ENCODE peak calls at places on chromosomes 1 and 21, in six cellular contexts. J is astrocyte of the spinal cord, E is BE2C, W is epithelial cell of esophagus, I is upper lobe of right lung, U is fibroblast of mammary gland. O is an unnamed sample.

GRCh38 chr1:16128338-16128741 is 27.5 kb downstream of the EPHA2 start:
- DNase-seq in J (no peak), U (no peak), I (no peak), W (no peak), E (no peak), O (peak; percentile 85)

GRCh38 chr1:156676820-156677615 is at the start of gene NES:
- DNase-seq in I (no peak), W (no peak), J (peak; percentile 63), E (peak; percentile 74), U (peak; percentile 50), O (peak; percentile 91)

GRCh38 chr1:38860464-38860816 is 868 bp upstream of the RRAGC start:
- DNase-seq in I (no peak), E (no peak), J (peak; percentile 20), U (peak; percentile 11), W (peak; percentile 13), O (no peak)

GRCh38 chr1:92567211-92567868 is 80.6 kb upstream of the GFI1 start:
- DNase-seq in E (no peak), J (no peak), I (no peak), W (peak; percentile 88), U (peak; percentile 71), O (no peak)

GRCh38 chr1:176603696-176604095 is 140.7 kb downstream of the PAPPA2 start:
- DNase-seq in W (no peak), U (no peak), I (no peak), J (no peak), E (no peak), O (no peak)

GRCh38 chr1:36486436-36487335 is 4.0 kb upstream of the CSF3R start:
- DNase-seq in W (peak; percentile 49), J (no peak), I (peak; percentile 94), U (no peak), E (no peak), O (peak; percentile 91)

GRCh38 chr1:220876511-220877347 is 2.5 kb upstream of the HLX start:
- DNase-seq in W (no peak), U (no peak), I (peak; percentile 69), E (no peak), J (peak; percentile 55), O (peak; percentile 73)

GRCh38 chr1:233109121-233109520 is 158.7 kb downstream of the NTPCR start:
- DNase-seq in U (no peak), I (no peak), E (no peak), W (no peak), J (no peak), O (no peak)

GRCh38 chr1:67724928-67725560 is 40.0 kb downstream of the GADD45A start:
- DNase-seq in E (no peak), J (peak; percentile 95), U (peak; percentile 94), I (no peak), W (peak; percentile 80), O (no peak)

GRCh38 chr1:224182057-224182865 is 779 bp upstream of the DEGS1 start:
- DNase-seq in U (no peak), W (peak; percentile 51), J (no peak), E (no peak), I (no peak), O (no peak)

GRCh38 chr1:152398812-152399698 is 15.0 kb downstream of the CRNN start:
- DNase-seq in J (no peak), W (peak; percentile 76), I (no peak), E (no peak), U (peak; percentile 10), O (no peak)

GRCh38 chr21:43602277-43603229 is 56.7 kb downstream of the HSF2BP start:
- DNase-seq in I (no peak), E (no peak), W (no peak), U (no peak), J (no peak), O (no peak)

GRCh38 chr1:194175251-194175650 is 988.8 kb upstream of the B3GALT2 start:
- DNase-seq in E (no peak), W (no peak), I (no peak), J (no peak), U (no peak), O (no peak)

GRCh38 chr1:33361553-33362262 is 40.8 kb upstream of the A3GALT2 start:
- DNase-seq in W (no peak), I (no peak), E (no peak), U (no peak), J (no peak), O (no peak)

GRCh38 chr1:5755552-5756125 is 236.6 kb downstream of the NPHP4 start:
- DNase-seq in W (no peak), E (no peak), I (no peak), J (no peak), U (no peak), O (peak; percentile 41)

GRCh38 chr21:35048183-35048601 is 910 bp downstream of the RUNX1 start:
- DNase-seq in I (peak; percentile 74), U (no peak), W (peak; percentile 16), J (no peak), E (no peak), O (peak; percentile 82)

GRCh38 chr1:217402301-217402700 is 228.6 kb downstream of the GPATCH2 start:
- DNase-seq in W (no peak), J (no peak), U (peak; percentile 46), I (no peak), E (no peak), O (no peak)

GRCh38 chr1:116966791-116967190 is 34.8 kb upstream of the CD101 start:
- DNase-seq in I (no peak), W (no peak), J (no peak), U (peak; percentile 69), E (no peak), O (no peak)

GRCh38 chr1:21165076-21165475 is 11.6 kb downstream of the EIF4G3 start:
- DNase-seq in J (no peak), W (no peak), I (no peak), U (peak; percentile 39), E (no peak), O (no peak)

GRCh38 chr1:69847670-69848069 is 279.9 kb downstream of the LRRC7 start:
- DNase-seq in W (no peak), U (no peak), I (no peak), E (no peak), J (no peak), O (no peak)

GRCh38 chr1:1255078-1255477 is 8.6 kb upstream of the C1QTNF12 start:
- DNase-seq in E (no peak), U (no peak), J (no peak), W (no peak), I (no peak), O (peak; percentile 65)
- TF ChIP-seq CTCF in E (no peak), U (no peak), J (no peak), W (no peak), I (no peak), O (no peak)

GRCh38 chr1:113452921-113453770 is 62.8 kb downstream of the MAGI3 start:
- DNase-seq in W (peak; percentile 74), I (no peak), J (peak; percentile 54), U (peak; percentile 71), E (peak; percentile 40), O (no peak)

GRCh38 chr1:113451710-113452109 is 61.4 kb downstream of the MAGI3 start:
- DNase-seq in E (no peak), W (no peak), I (no peak), J (no peak), U (no peak), O (no peak)

GRCh38 chr1:113456967-113457366 is 66.7 kb downstream of the MAGI3 start:
- DNase-seq in I (no peak), J (peak; percentile 96), W (peak; percentile 95), U (peak; percentile 97), E (no peak), O (no peak)

GRCh38 chr1:113455374-113455773 is 65.1 kb downstream of the MAGI3 start:
- DNase-seq in J (no peak), E (no peak), I (no peak), U (no peak), W (no peak), O (no peak)

GRCh38 chr1:113453771-113454083 is 63.4 kb downstream of the MAGI3 start:
- DNase-seq in I (no peak), W (no peak), E (peak; percentile 32), U (no peak), J (no peak), O (no peak)
- TF ChIP-seq CTCF in I (peak; percentile 6), W (peak; percentile 4), E (peak; percentile 58), U (no peak), J (no peak), O (no peak)

GRCh38 chr1:227253065-227253464 is 65.2 kb downstream of the CDC42BPA start:
- DNase-seq in I (no peak), J (no peak), W (no peak), U (no peak), E (no peak), O (no peak)

GRCh38 chr1:227255086-227255732 is 63.1 kb downstream of the CDC42BPA start:
- DNase-seq in U (no peak), I (no peak), W (no peak), E (no peak), J (no peak), O (no peak)

GRCh38 chr1:227260433-227260832 is 57.9 kb downstream of the CDC42BPA start:
- DNase-seq in J (no peak), E (no peak), I (no peak), W (no peak), U (no peak), O (no peak)

GRCh38 chr1:227261501-227261900 is 56.8 kb downstream of the CDC42BPA start:
- DNase-seq in W (no peak), I (no peak), E (no peak), U (no peak), J (no peak), O (no peak)

GRCh38 chr1:227257964-227258363 is 60.3 kb downstream of the CDC42BPA start:
- DNase-seq in I (no peak), J (no peak), U (no peak), W (no peak), E (no peak), O (no peak)
- TF ChIP-seq CTCF in I (no peak), J (peak; percentile 4), U (no peak), W (no peak), E (peak; percentile 22), O (no peak)

DNA sequence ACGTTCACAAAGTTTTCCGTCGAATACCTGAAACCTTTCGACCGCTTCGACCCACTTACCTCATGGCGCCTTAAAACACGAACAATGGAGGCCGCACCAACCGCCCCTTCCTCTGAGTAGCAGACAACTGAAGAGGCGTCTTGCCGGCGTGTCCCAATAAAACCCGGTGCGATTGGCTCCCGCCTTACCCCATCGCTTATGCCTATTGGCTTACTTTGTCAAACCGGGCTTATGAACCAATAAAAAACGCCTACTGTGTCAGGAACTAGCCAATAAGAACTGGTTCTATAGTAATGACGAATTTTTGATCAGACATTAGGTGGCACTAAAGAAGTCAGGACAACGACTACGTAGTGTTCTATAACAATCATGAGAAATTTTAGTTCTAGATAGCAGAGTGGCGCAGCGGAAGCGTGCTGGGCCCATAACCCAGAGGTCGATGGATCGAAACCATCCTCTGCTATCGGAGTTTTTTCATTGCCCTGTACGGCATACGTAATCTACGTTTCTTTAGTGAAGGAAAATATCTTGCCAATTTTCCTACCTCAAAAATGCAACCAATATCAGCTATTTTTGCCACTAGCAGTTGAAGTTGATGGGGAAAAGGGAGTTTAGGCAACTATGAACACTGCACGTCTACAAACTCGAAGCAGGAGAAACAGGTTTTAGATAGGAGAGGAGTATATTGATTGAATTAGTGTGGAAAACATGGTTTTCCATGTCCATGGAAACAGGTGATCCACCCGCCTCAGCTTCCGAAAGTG is at the start of gene ILF2:
- DNase-seq in J (peak; percentile 100), I (peak; percentile 98), E (peak; percentile 97), U (peak; percentile 100), W (peak; percentile 100), O (peak; percentile 99)
- TF ChIP-seq CTCF in J (no peak), I (peak; percentile 43), E (peak; percentile 27), U (peak; percentile 24), W (no peak), O (peak; percentile 12)

O was measured in kidney.